ENCODE peak calls at places on chromosomes 2 and 18, in six cellular contexts. L is lower leg skin, N is GM12892, B is upper lobe of left lung, E is heart left ventricle, F is body of pancreas. J is an unnamed sample.

GRCh38 chr18:80103231-80103630 is 5.8 kb upstream of the ADNP2 start:
- DNase-seq in L (no peak), E (no peak), B (no peak), N (no peak), F (no peak), J (no peak)

GRCh38 chr2:200820573-200820972 is 8.9 kb downstream of the BZW1 start:
- DNase-seq in F (no peak), B (no peak), E (no peak), L (no peak), N (no peak), J (no peak)

GRCh38 chr18:45254683-45255082 is 360.6 kb upstream of the SLC14A2 start:
- DNase-seq in N (no peak), L (no peak), F (no peak), B (no peak), E (peak), J (no peak)

GRCh38 chr2:217934321-217935131 is 68.3 kb downstream of the TNS1 start:
- DNase-seq in N (no peak), F (no peak), E (peak), B (peak), L (no peak), J (no peak)

GRCh38 chr2:133266075-133266925 is 302.0 kb downstream of the NCKAP5 start:
- DNase-seq in F (no peak), L (peak), N (no peak), B (no peak), E (no peak), J (no peak)

GRCh38 chr2:84888401-84889276 is 7.8 kb upstream of the TRABD2A start:
- DNase-seq in F (no peak), E (no peak), L (no peak), N (no peak), B (peak), J (no peak)

GRCh38 chr2:174681983-174682577 is 82.2 kb downstream of the CHRNA1 start:
- DNase-seq in L (peak), F (peak), E (peak), N (peak), B (peak), J (peak)

GRCh38 chr2:1656326-1656960 is 87.9 kb downstream of the PXDN start:
- DNase-seq in N (no peak), F (no peak), E (no peak), L (peak), B (peak), J (no peak)

GRCh38 chr2:226387499-226387942 is 412.1 kb downstream of the IRS1 start:
- DNase-seq in B (no peak), L (no peak), N (no peak), E (no peak), F (no peak), J (no peak)

GRCh38 chr18:74316257-74317180 is 880 bp downstream of the C18orf63 start:
- DNase-seq in F (no peak), N (no peak), L (no peak), E (peak), B (no peak), J (no peak)

DNA sequence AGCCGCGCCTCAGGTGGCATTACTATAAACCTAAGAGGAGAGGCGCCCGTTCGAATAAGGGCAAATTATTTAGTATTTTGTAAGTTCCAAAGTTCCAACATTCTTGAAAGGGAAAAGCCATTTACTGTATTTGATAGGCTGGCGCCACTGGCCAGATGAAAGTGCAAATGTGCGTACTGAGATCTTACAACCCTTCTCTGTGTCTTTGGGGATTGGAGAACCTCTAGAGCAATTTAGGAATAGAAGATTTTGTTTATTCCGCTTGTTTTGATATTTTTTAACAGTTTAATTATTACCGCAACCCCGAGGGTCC is 467 bp upstream of the WDR35 start:
- DNase-seq in E (no peak), B (no peak), N (no peak), F (no peak), L (no peak), J (no peak)
- TF ChIP-seq POLR2A in E (no peak), B (no peak), N (no peak), F (no peak), L (no peak), J (no peak)

DNA sequence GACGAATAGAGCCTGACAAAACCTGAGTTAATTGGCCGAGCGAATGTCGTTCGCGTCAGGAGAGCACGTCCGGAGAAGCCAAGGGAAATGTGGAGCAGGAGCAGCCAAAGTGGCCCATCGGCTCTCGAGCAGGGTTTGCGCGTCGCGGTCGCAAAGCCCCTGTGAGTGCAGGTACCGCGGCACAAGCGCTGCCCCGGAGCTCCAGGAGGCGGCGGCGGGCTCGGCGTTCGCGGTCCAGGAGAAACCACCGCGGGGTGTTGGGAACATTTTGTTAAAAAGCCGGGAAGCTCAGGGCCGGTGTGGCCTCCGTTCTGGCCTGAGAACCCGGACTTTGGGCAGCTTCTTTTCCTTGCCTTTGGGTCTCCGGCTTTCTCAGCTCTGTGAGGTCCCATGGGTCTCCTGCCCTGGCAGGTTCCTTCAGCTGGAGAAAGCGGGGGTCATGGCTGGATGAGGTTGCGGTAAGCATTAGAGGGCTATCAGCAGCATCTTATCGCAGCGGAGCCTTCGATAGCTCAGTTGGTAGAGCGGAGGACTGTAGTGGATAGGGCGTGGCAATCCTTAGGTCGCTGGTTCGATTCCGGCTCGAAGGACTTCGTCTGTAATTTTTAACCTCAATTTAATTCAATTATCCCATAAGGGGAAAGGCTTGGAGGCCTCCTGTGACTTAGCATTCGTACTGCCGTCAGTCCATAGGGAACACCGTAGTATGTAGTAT is 1.0 kb upstream of the AGBL5 start:
- DNase-seq in F (peak), E (peak), L (peak), B (peak), N (peak), J (peak)
- TF ChIP-seq POLR2A in F (peak), E (no peak), L (no peak), B (no peak), N (no peak), J (peak)

DNA sequence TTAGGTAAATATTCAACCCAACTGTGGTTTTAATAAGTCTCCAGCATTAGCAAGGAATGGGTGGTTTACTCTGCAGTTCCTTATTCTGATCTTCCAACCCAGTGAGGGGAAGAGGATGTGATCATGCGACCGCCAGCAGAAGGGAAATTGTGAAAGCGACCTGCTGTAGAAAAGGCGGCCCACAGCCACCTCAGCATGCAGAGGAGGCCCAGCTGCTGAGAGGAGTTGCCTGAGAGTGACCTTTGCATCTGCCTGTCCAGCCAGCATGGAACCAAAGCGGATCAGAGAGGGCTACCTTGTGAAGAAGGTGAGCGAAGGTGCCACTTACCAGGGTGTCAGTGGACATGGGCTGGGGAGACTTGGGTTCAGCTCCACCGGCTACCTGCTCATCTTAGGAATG is at the start of gene PLEK:
- DNase-seq in B (peak), N (no peak), F (peak), L (peak), E (peak), J (peak)
- TF ChIP-seq POLR2A in B (no peak), N (peak), F (peak), L (no peak), E (no peak), J (peak)

GRCh38 chr2:206084870-206085741 is 868 bp downstream of the INO80D start:
- DNase-seq in N (peak), L (peak), B (peak), E (peak), F (peak), J (peak)
- TF ChIP-seq POLR2A in N (no peak), L (no peak), B (no peak), E (no peak), F (no peak), J (no peak)

GRCh38 chr2:167404896-167405295 is 516.6 kb downstream of the XIRP2 start:
- DNase-seq in E (no peak), N (no peak), B (no peak), L (no peak), F (no peak), J (no peak)
- TF ChIP-seq POLR2A in E (no peak), N (no peak), B (no peak), L (no peak), F (no peak), J (no peak)

GRCh38 chr2:60496976-60497375 is 56.5 kb downstream of the BCL11A start:
- DNase-seq in E (no peak), B (no peak), N (no peak), F (no peak), L (no peak), J (no peak)

GRCh38 chr2:60499082-60499429 is 54.4 kb downstream of the BCL11A start:
- DNase-seq in B (no peak), N (no peak), E (no peak), L (no peak), F (no peak), J (no peak)

GRCh38 chr2:60496475-60496874 is 57.0 kb downstream of the BCL11A start:
- DNase-seq in N (no peak), E (no peak), B (no peak), F (no peak), L (no peak), J (no peak)

GRCh38 chr2:60499651-60500300 is 53.7 kb downstream of the BCL11A start:
- DNase-seq in B (no peak), L (no peak), E (no peak), N (no peak), F (no peak), J (no peak)

GRCh38 chr2:60498176-60499081 is 55.0 kb downstream of the BCL11A start:
- DNase-seq in F (no peak), E (no peak), B (no peak), L (no peak), N (peak), J (no peak)
- TF ChIP-seq POLR2A in F (no peak), E (no peak), B (no peak), L (no peak), N (no peak), J (no peak)

GRCh38 chr2:177618270-177619253 is 226.0 kb downstream of the AGPS start:
- DNase-seq in N (peak), L (peak), B (peak), F (peak), E (peak), J (peak)
- TF ChIP-seq POLR2A in N (peak), L (no peak), B (no peak), F (peak), E (peak), J (no peak)